ENCODE peak calls at places on chromosomes 13 and 19, in eight cellular contexts. W is stomach; Q is ovary; C is upper lobe of right lung; N is SK-N-SH; D is colonic mucosa; S is CD8-positive, alpha-beta memory T cell; U is tibial artery. Y is an unnamed sample.

GRCh38 chr13:98664047-98664446 is 87.1 kb upstream of the STK24 start:
- DNase-seq in W (no peak), Q (no peak), C (no peak), N (no peak), D (no peak), S (no peak), U (no peak), Y (no peak)

GRCh38 chr19:7505682-7506384 is 10.1 kb upstream of the ZNF358 start:
- DNase-seq in W (no peak), Q (no peak), C (no peak), N (peak; percentile 95), D (no peak), S (no peak), U (no peak), Y (no peak)

GRCh38 chr19:7304200-7304599 is 10.0 kb upstream of the INSR start:
- DNase-seq in W (no peak), Q (no peak), C (no peak), N (no peak), D (peak; percentile 77), S (no peak), U (no peak), Y (no peak)

GRCh38 chr13:73900591-73900990 is 233.6 kb downstream of the KLF12 start:
- DNase-seq in W (no peak), Q (no peak), C (no peak), N (no peak), D (no peak), S (no peak), U (no peak), Y (no peak)

GRCh38 chr13:73133536-73133935 is 74.7 kb downstream of the KLF5 start:
- DNase-seq in W (peak; percentile 49), Q (no peak), C (no peak), N (no peak), D (peak; percentile 85), S (no peak), U (no peak), Y (no peak)

GRCh38 chr13:105737688-105738087 is 797.8 kb downstream of the EFNB2 start:
- DNase-seq in W (no peak), Q (no peak), C (no peak), N (no peak), D (no peak), S (no peak), U (no peak), Y (no peak)

GRCh38 chr13:103803349-103803748 is 737.1 kb upstream of the SLC10A2 start:
- DNase-seq in W (no peak), Q (no peak), C (no peak), N (peak; percentile 15), D (no peak), S (no peak), U (no peak), Y (no peak)

GRCh38 chr13:27631156-27631555 is 9.5 kb downstream of the POLR1D start:
- DNase-seq in W (no peak), Q (no peak), C (no peak), N (no peak), D (no peak), S (no peak), U (no peak), Y (no peak)

GRCh38 chr13:21124853-21125252 is 51.5 kb downstream of the SKA3 start:
- DNase-seq in W (no peak), Q (no peak), C (no peak), N (peak; percentile 67), D (no peak), S (no peak), U (no peak), Y (no peak)

GRCh38 chr13:76216729-76217128 is 580.6 kb downstream of the LMO7 start:
- DNase-seq in W (no peak), Q (no peak), C (no peak), N (no peak), D (no peak), S (no peak), U (no peak), Y (no peak)

GRCh38 chr13:43009506-43009905 is 13.9 kb upstream of the DNAJC15 start:
- DNase-seq in W (no peak), Q (no peak), C (no peak), N (no peak), D (no peak), S (no peak), U (no peak), Y (no peak)

GRCh38 chr19:49434907-49435577 is 6.3 kb downstream of the SLC17A7 start:
- DNase-seq in W (no peak), Q (no peak), C (no peak), N (peak; percentile 67), D (no peak), S (no peak), U (no peak), Y (no peak)

GRCh38 chr19:54133312-54133956 is 4.1 kb upstream of the CNOT3 start:
- DNase-seq in W (no peak), Q (no peak), C (no peak), N (no peak), D (no peak), S (no peak), U (no peak), Y (no peak)

GRCh38 chr19:12092065-12092867 is 27.7 kb downstream of the ZNF844 start:
- DNase-seq in W (peak; percentile 80), Q (peak; percentile 81), C (peak; percentile 94), N (no peak), D (peak; percentile 88), S (peak; percentile 7), U (peak; percentile 85), Y (no peak)

GRCh38 chr19:7849631-7850428 is 19.8 kb downstream of the EVI5L start:
- DNase-seq in W (no peak), Q (no peak), C (no peak), N (no peak), D (no peak), S (no peak), U (no peak), Y (no peak)

GRCh38 chr13:60755380-60756163 is 358.6 kb downstream of the TDRD3 start:
- DNase-seq in W (no peak), Q (no peak), C (no peak), N (no peak), D (no peak), S (no peak), U (no peak), Y (no peak)

GRCh38 chr19:4328243-4328990 is 10.2 kb downstream of the STAP2 start:
- DNase-seq in W (peak; percentile 96), Q (peak; percentile 99), C (peak; percentile 96), N (peak; percentile 99), D (peak; percentile 94), S (peak; percentile 78), U (peak; percentile 66), Y (peak; percentile 91)

GRCh38 chr13:27370305-27370853 is 54.0 kb upstream of the GTF3A start:
- DNase-seq in W (no peak), Q (no peak), C (no peak), N (no peak), D (no peak), S (no peak), U (no peak), Y (no peak)

GRCh38 chr13:75330770-75331169 is 151.2 kb downstream of the TBC1D4 start:
- DNase-seq in W (no peak), Q (no peak), C (no peak), N (no peak), D (no peak), S (no peak), U (no peak), Y (no peak)

GRCh38 chr19:55014714-55015113 is 23.4 kb downstream of the GP6 start:
- DNase-seq in W (no peak), Q (no peak), C (no peak), N (peak; percentile 50), D (no peak), S (no peak), U (no peak), Y (no peak)

GRCh38 chr19:6678690-6679109 is 8.7 kb upstream of the TNFSF14 start:
- DNase-seq in W (no peak), Q (no peak), C (no peak), N (no peak), D (no peak), S (no peak), U (no peak), Y (no peak)

GRCh38 chr19:41144403-41144802 is 30.2 kb downstream of the CYP2F1 start:
- DNase-seq in W (peak; percentile 89), Q (peak; percentile 66), C (peak; percentile 83), N (peak; percentile 42), D (peak; percentile 94), S (peak; percentile 84), U (peak; percentile 86), Y (peak; percentile 82)

GRCh38 chr13:29294869-29295268 is 300.6 kb downstream of the SLC7A1 start:
- DNase-seq in W (no peak), Q (no peak), C (no peak), N (no peak), D (no peak), S (no peak), U (no peak), Y (no peak)

GRCh38 chr13:29292045-29292444 is 303.4 kb downstream of the SLC7A1 start:
- DNase-seq in W (no peak), Q (no peak), C (no peak), N (no peak), D (no peak), S (no peak), U (no peak), Y (no peak)
- H3K27ac ChIP-seq in W (no peak overlapping the region), Q (no peak overlapping the region), C (no peak overlapping the region), N (no peak overlapping the region), D (no peak overlapping the region), S (no peak overlapping the region), U (no peak overlapping the region), Y (no peak overlapping the region)

GRCh38 chr19:1258161-1258492 is 9.7 kb downstream of the MIDN start:
- DNase-seq in W (no peak), Q (no peak), C (no peak), N (no peak), D (no peak), S (no peak), U (no peak), Y (no peak)

GRCh38 chr19:1259873-1260748 is 9.0 kb upstream of the CIRBP start:
- DNase-seq in W (no peak), Q (no peak), C (peak; percentile 82), N (no peak), D (peak; percentile 62), S (peak; percentile 52), U (no peak), Y (peak; percentile 52)

GRCh38 chr19:1258707-1259205 is 10.4 kb downstream of the MIDN start:
- DNase-seq in W (no peak), Q (no peak), C (no peak), N (no peak), D (no peak), S (no peak), U (no peak), Y (no peak)

GRCh38 chr19:1260749-1261511 is 8.2 kb upstream of the CIRBP start:
- DNase-seq in W (peak; percentile 97), Q (peak; percentile 97), C (peak; percentile 98), N (peak; percentile 97), D (peak; percentile 97), S (peak; percentile 95), U (peak; percentile 94), Y (peak; percentile 97)

GRCh38 chr19:1259206-1259872 is 9.8 kb upstream of the CIRBP start:
- DNase-seq in W (peak; percentile 72), Q (peak; percentile 76), C (peak; percentile 88), N (peak; percentile 62), D (peak; percentile 86), S (peak; percentile 66), U (peak; percentile 70), Y (peak; percentile 59)
- H3K4me1 ChIP-seq in W (peaks cover 88% of the 10 kb centered on the region), Q (peaks cover 34% of the 10 kb centered on the region), C (peaks cover 75% of the 10 kb centered on the region), N (peaks cover 49% of the 10 kb centered on the region), D (peaks cover 31% of the 10 kb centered on the region), S (peaks cover 77% of the 10 kb centered on the region), U (peaks cover 77% of the 10 kb centered on the region), Y (peaks cover 71% of the 10 kb centered on the region)

GRCh38 chr13:32281083-32281482 is 34.1 kb downstream of the ZAR1L start:
- DNase-seq in W (no peak), Q (no peak), C (no peak), N (no peak), D (no peak), S (no peak), U (no peak), Y (no peak)
- H3K4me3 ChIP-seq in W (no peak overlapping the region), Q (no peak overlapping the region), C (no peak overlapping the region), N (no peak overlapping the region), D (no peak overlapping the region), S (no peak overlapping the region), U (no peak overlapping the region), Y (no peak overlapping the region)

GRCh38 chr19:44640518-44640917 is 3.2 kb upstream of the PVR start:
- DNase-seq in W (no peak), Q (no peak), C (no peak), N (no peak), D (no peak), S (no peak), U (no peak), Y (no peak)
- H3K27ac ChIP-seq in W (no peak overlapping the region), Q (no peak overlapping the region), C (no peak overlapping the region), N (no peak overlapping the region), D (peak overlapping the region; percentile 59), S (no peak overlapping the region), U (no peak overlapping the region), Y (no peak overlapping the region)

Y was measured in effector memory CD4-positive, alpha-beta T cell.